ENCODE peak calls at places on chromosomes 16 and 17, in nine cellular contexts. E is activated CD8-positive, alpha-beta memory T cell treated with anti-CD3 and anti-CD28 coated beads, Interleukin-2, amount 50 U/mL, for 48 hours; T is H9; Y is effector memory CD8-positive, alpha-beta T cell; V is NCI-H1930; Z is AG04450; P is NCI-H1092; B is activated CD4-positive, CD25-positive, alpha-beta regulatory T cell; C is NCI-H1105 treated with DMSO at 0.1 percent for 48 hours. X is an unnamed sample.

GRCh38 chr17:75693500-75694481 is 26.7 kb downstream of the SAP30BP start:
- DNase-seq in E (no peak), T (peak; percentile 79), Y (no peak), V (no peak), Z (no peak), P (peak; percentile 8), B (no peak), C (peak; percentile 30), X (peak; percentile 81)

GRCh38 chr17:781920-782731 is at the start of the genes GLOD4 and MRM3:
- DNase-seq in E (peak; percentile 100), T (peak; percentile 92), Y (peak; percentile 95), V (peak; percentile 56), Z (peak; percentile 57), P (peak; percentile 76), B (peak; percentile 95), C (peak; percentile 59), X (peak; percentile 98)

GRCh38 chr17:45101883-45102811 is 30.2 kb downstream of the PLCD3 start:
- DNase-seq in E (no peak), T (peak; percentile 20), Y (no peak), V (no peak), Z (no peak), P (no peak), B (no peak), C (no peak), X (no peak)

GRCh38 chr16:29925173-29925804 is 737 bp downstream of the KCTD13 start:
- DNase-seq in E (no peak), T (no peak), Y (no peak), V (no peak), Z (no peak), P (no peak), B (no peak), C (no peak), X (no peak)

GRCh38 chr16:49085689-49086088 is 195.9 kb downstream of the CBLN1 start:
- DNase-seq in E (no peak), T (no peak), Y (no peak), V (no peak), Z (no peak), P (no peak), B (no peak), C (no peak), X (no peak)

GRCh38 chr16:86945166-86945900 is 367.0 kb downstream of the FOXL1 start:
- DNase-seq in E (no peak), T (no peak), Y (no peak), V (no peak), Z (no peak), P (no peak), B (no peak), C (no peak), X (peak; percentile 59)

GRCh38 chr17:79839363-79840203 is at the start of gene CBX4:
- DNase-seq in E (peak; percentile 92), T (peak; percentile 97), Y (peak; percentile 84), V (peak; percentile 94), Z (peak; percentile 74), P (peak; percentile 90), B (peak; percentile 90), C (peak; percentile 83), X (peak; percentile 97)

GRCh38 chr17:36849871-36850348 is 87.4 kb upstream of the LHX1 start:
- DNase-seq in E (peak; percentile 66), T (no peak), Y (no peak), V (no peak), Z (no peak), P (no peak), B (no peak), C (no peak), X (peak; percentile 14)

GRCh38 chr17:58085039-58085715 is 2.0 kb downstream of the DYNLL2 start:
- DNase-seq in E (no peak), T (peak; percentile 24), Y (no peak), V (no peak), Z (no peak), P (no peak), B (no peak), C (no peak), X (no peak)

X was measured in aorta.